ENCODE peak calls at places on chromosomes 1 and 21, in nine cellular contexts. One of them, this sample, is unnamed.

GRCh38 chr21:39388811-39389155 is 39.9 kb upstream of the HMGN1 start:
- ATAC-seq in stimulated activated naive CD8-positive, alpha-beta T cell treated with anti-CD3 and anti-CD28 coated beads, Interleukin-15, Interleukin-2, amounts not matched to agents 100 U/mL and 50 U/mL, for 24 hours: no peak
- ATAC-seq in right cardiac atrium: no peak
- ATAC-seq in gastroesophageal sphincter: no peak
- ATAC-seq in upper lobe of left lung: no peak
- ATAC-seq in pancreas: no peak
- ATAC-seq in left cardiac atrium: no peak
- ATAC-seq in activated CD8-positive, alpha-beta T cell treated with anti-CD3 and anti-CD28 coated beads, Interleukin-2, amount 10 ng/mL, durations not matched to agents 7 days and 5 days: no peak
- ATAC-seq in activated T-helper 17 cell treated with anti-CD3 and anti-CD28 coated beads, Interleukin-2, amount 50 U/mL, for 72 hours: no peak
- ATAC-seq in this sample: no peak

GRCh38 chr1:112686417-112686816 is 12.0 kb downstream of the MOV10 start:
- ATAC-seq in stimulated activated naive CD8-positive, alpha-beta T cell treated with anti-CD3 and anti-CD28 coated beads, Interleukin-15, Interleukin-2, amounts not matched to agents 100 U/mL and 50 U/mL, for 24 hours: no peak
- ATAC-seq in right cardiac atrium: no peak
- ATAC-seq in gastroesophageal sphincter: no peak
- ATAC-seq in upper lobe of left lung: no peak
- ATAC-seq in pancreas: no peak
- ATAC-seq in left cardiac atrium: no peak
- ATAC-seq in activated CD8-positive, alpha-beta T cell treated with anti-CD3 and anti-CD28 coated beads, Interleukin-2, amount 10 ng/mL, durations not matched to agents 7 days and 5 days: no peak
- ATAC-seq in activated T-helper 17 cell treated with anti-CD3 and anti-CD28 coated beads, Interleukin-2, amount 50 U/mL, for 72 hours: peak
- ATAC-seq in this sample: no peak

GRCh38 chr1:34884961-34885360 is 25.4 kb upstream of the SMIM12 start:
- ATAC-seq in stimulated activated naive CD8-positive, alpha-beta T cell treated with anti-CD3 and anti-CD28 coated beads, Interleukin-15, Interleukin-2, amounts not matched to agents 100 U/mL and 50 U/mL, for 24 hours: no peak
- ATAC-seq in right cardiac atrium: no peak
- ATAC-seq in gastroesophageal sphincter: no peak
- ATAC-seq in upper lobe of left lung: no peak
- ATAC-seq in pancreas: peak
- ATAC-seq in left cardiac atrium: no peak
- ATAC-seq in activated CD8-positive, alpha-beta T cell treated with anti-CD3 and anti-CD28 coated beads, Interleukin-2, amount 10 ng/mL, durations not matched to agents 7 days and 5 days: no peak
- ATAC-seq in activated T-helper 17 cell treated with anti-CD3 and anti-CD28 coated beads, Interleukin-2, amount 50 U/mL, for 72 hours: peak
- ATAC-seq in this sample: no peak

GRCh38 chr1:56525463-56526155 is 53.8 kb downstream of the PLPP3 start:
- ATAC-seq in stimulated activated naive CD8-positive, alpha-beta T cell treated with anti-CD3 and anti-CD28 coated beads, Interleukin-15, Interleukin-2, amounts not matched to agents 100 U/mL and 50 U/mL, for 24 hours: peak
- ATAC-seq in right cardiac atrium: peak
- ATAC-seq in gastroesophageal sphincter: peak
- ATAC-seq in upper lobe of left lung: peak
- ATAC-seq in pancreas: peak
- ATAC-seq in left cardiac atrium: peak
- ATAC-seq in activated CD8-positive, alpha-beta T cell treated with anti-CD3 and anti-CD28 coated beads, Interleukin-2, amount 10 ng/mL, durations not matched to agents 7 days and 5 days: no peak
- ATAC-seq in activated T-helper 17 cell treated with anti-CD3 and anti-CD28 coated beads, Interleukin-2, amount 50 U/mL, for 72 hours: peak
- ATAC-seq in this sample: peak

GRCh38 chr1:26960625-26960966 is 328 bp upstream of the KDF1 start:
- ATAC-seq in stimulated activated naive CD8-positive, alpha-beta T cell treated with anti-CD3 and anti-CD28 coated beads, Interleukin-15, Interleukin-2, amounts not matched to agents 100 U/mL and 50 U/mL, for 24 hours: no peak
- ATAC-seq in right cardiac atrium: no peak
- ATAC-seq in gastroesophageal sphincter: no peak
- ATAC-seq in upper lobe of left lung: no peak
- ATAC-seq in pancreas: no peak
- ATAC-seq in left cardiac atrium: no peak
- ATAC-seq in activated CD8-positive, alpha-beta T cell treated with anti-CD3 and anti-CD28 coated beads, Interleukin-2, amount 10 ng/mL, durations not matched to agents 7 days and 5 days: peak
- ATAC-seq in activated T-helper 17 cell treated with anti-CD3 and anti-CD28 coated beads, Interleukin-2, amount 50 U/mL, for 72 hours: no peak
- ATAC-seq in this sample: no peak

GRCh38 chr1:31785020-31785946 is 21.1 kb upstream of the ADGRB2 start:
- ATAC-seq in stimulated activated naive CD8-positive, alpha-beta T cell treated with anti-CD3 and anti-CD28 coated beads, Interleukin-15, Interleukin-2, amounts not matched to agents 100 U/mL and 50 U/mL, for 24 hours: no peak
- ATAC-seq in right cardiac atrium: no peak
- ATAC-seq in gastroesophageal sphincter: no peak
- ATAC-seq in upper lobe of left lung: no peak
- ATAC-seq in pancreas: no peak
- ATAC-seq in left cardiac atrium: no peak
- ATAC-seq in activated CD8-positive, alpha-beta T cell treated with anti-CD3 and anti-CD28 coated beads, Interleukin-2, amount 10 ng/mL, durations not matched to agents 7 days and 5 days: no peak
- ATAC-seq in activated T-helper 17 cell treated with anti-CD3 and anti-CD28 coated beads, Interleukin-2, amount 50 U/mL, for 72 hours: no peak
- ATAC-seq in this sample: peak

GRCh38 chr1:161099090-161099802 is 1.1 kb downstream of the KLHDC9 start:
- ATAC-seq in stimulated activated naive CD8-positive, alpha-beta T cell treated with anti-CD3 and anti-CD28 coated beads, Interleukin-15, Interleukin-2, amounts not matched to agents 100 U/mL and 50 U/mL, for 24 hours: no peak
- ATAC-seq in right cardiac atrium: peak
- ATAC-seq in gastroesophageal sphincter: no peak
- ATAC-seq in upper lobe of left lung: no peak
- ATAC-seq in pancreas: no peak
- ATAC-seq in left cardiac atrium: no peak
- ATAC-seq in activated CD8-positive, alpha-beta T cell treated with anti-CD3 and anti-CD28 coated beads, Interleukin-2, amount 10 ng/mL, durations not matched to agents 7 days and 5 days: no peak
- ATAC-seq in activated T-helper 17 cell treated with anti-CD3 and anti-CD28 coated beads, Interleukin-2, amount 50 U/mL, for 72 hours: no peak
- ATAC-seq in this sample: no peak

GRCh38 chr21:17446737-17447136 is 66.1 kb upstream of the CXADR start:
- ATAC-seq in stimulated activated naive CD8-positive, alpha-beta T cell treated with anti-CD3 and anti-CD28 coated beads, Interleukin-15, Interleukin-2, amounts not matched to agents 100 U/mL and 50 U/mL, for 24 hours: no peak
- ATAC-seq in right cardiac atrium: no peak
- ATAC-seq in gastroesophageal sphincter: no peak
- ATAC-seq in upper lobe of left lung: no peak
- ATAC-seq in pancreas: no peak
- ATAC-seq in left cardiac atrium: no peak
- ATAC-seq in activated CD8-positive, alpha-beta T cell treated with anti-CD3 and anti-CD28 coated beads, Interleukin-2, amount 10 ng/mL, durations not matched to agents 7 days and 5 days: no peak
- ATAC-seq in activated T-helper 17 cell treated with anti-CD3 and anti-CD28 coated beads, Interleukin-2, amount 50 U/mL, for 72 hours: no peak
- ATAC-seq in this sample: no peak

GRCh38 chr1:23747947-23748346 is 4.7 kb downstream of the ELOA start:
- ATAC-seq in stimulated activated naive CD8-positive, alpha-beta T cell treated with anti-CD3 and anti-CD28 coated beads, Interleukin-15, Interleukin-2, amounts not matched to agents 100 U/mL and 50 U/mL, for 24 hours: no peak
- ATAC-seq in right cardiac atrium: no peak
- ATAC-seq in gastroesophageal sphincter: no peak
- ATAC-seq in upper lobe of left lung: no peak
- ATAC-seq in pancreas: no peak
- ATAC-seq in left cardiac atrium: no peak
- ATAC-seq in activated CD8-positive, alpha-beta T cell treated with anti-CD3 and anti-CD28 coated beads, Interleukin-2, amount 10 ng/mL, durations not matched to agents 7 days and 5 days: no peak
- ATAC-seq in activated T-helper 17 cell treated with anti-CD3 and anti-CD28 coated beads, Interleukin-2, amount 50 U/mL, for 72 hours: peak
- ATAC-seq in this sample: no peak

GRCh38 chr1:72557446-72558049 is 275.2 kb upstream of the NEGR1 start:
- ATAC-seq in stimulated activated naive CD8-positive, alpha-beta T cell treated with anti-CD3 and anti-CD28 coated beads, Interleukin-15, Interleukin-2, amounts not matched to agents 100 U/mL and 50 U/mL, for 24 hours: no peak
- ATAC-seq in right cardiac atrium: no peak
- ATAC-seq in gastroesophageal sphincter: no peak
- ATAC-seq in upper lobe of left lung: no peak
- ATAC-seq in pancreas: no peak
- ATAC-seq in left cardiac atrium: no peak
- ATAC-seq in activated CD8-positive, alpha-beta T cell treated with anti-CD3 and anti-CD28 coated beads, Interleukin-2, amount 10 ng/mL, durations not matched to agents 7 days and 5 days: no peak
- ATAC-seq in activated T-helper 17 cell treated with anti-CD3 and anti-CD28 coated beads, Interleukin-2, amount 50 U/mL, for 72 hours: no peak
- ATAC-seq in this sample: no peak